ENCODE peak calls at places on chromosome 15, in five cellular contexts. Q is hepatic stellate cell, A is pancreas, I is fibroblast of lung, D is iPS-NIHi11. H is an unnamed sample.
A peak's percentile ranks its signal among the peaks of the same experiment; 100 is the strongest.

GRCh38 chr15:82660378-82660777 is 13.2 kb upstream of the CPEB1 start:
- DNase-seq in Q (no peak), D (no peak), A (no peak), I (no peak), H (no peak)

GRCh38 chr15:88894819-88895767 is at the start of gene HAPLN3:
- DNase-seq in A (no peak), Q (peak; percentile 82), D (peak; percentile 79), I (peak; percentile 31), H (peak; percentile 62)

GRCh38 chr15:101045835-101046691 is 126.9 kb downstream of the LRRK1 start:
- DNase-seq in Q (no peak), A (no peak), I (no peak), D (no peak), H (no peak)

GRCh38 chr15:65042776-65043322 is 2.3 kb upstream of the SLC51B start:
- DNase-seq in A (no peak), D (no peak), Q (no peak), I (no peak), H (no peak)

GRCh38 chr15:81117136-81117535 is 16.9 kb upstream of the CFAP161 start:
- DNase-seq in D (no peak), I (peak; percentile 59), Q (no peak), A (no peak), H (no peak)

GRCh38 chr15:35728176-35728938 is 182.4 kb upstream of the DPH6 start:
- DNase-seq in A (no peak), D (no peak), Q (no peak), I (peak; percentile 13), H (no peak)

GRCh38 chr15:75353604-75354003 is 6.8 kb downstream of the NEIL1 start:
- DNase-seq in D (peak; percentile 9), I (no peak), A (no peak), Q (no peak), H (no peak)

GRCh38 chr15:63870403-63871209 is 36.9 kb upstream of the HERC1 start:
- DNase-seq in A (no peak), Q (peak; percentile 84), I (peak; percentile 81), D (peak; percentile 91), H (no peak)

GRCh38 chr15:34607832-34608231 is 24.4 kb upstream of the GOLGA8B start:
- DNase-seq in I (no peak), A (no peak), Q (no peak), D (no peak), H (no peak)

GRCh38 chr15:29920515-29920914 is 98.2 kb upstream of the TJP1 start:
- DNase-seq in D (peak; percentile 63), A (peak; percentile 46), I (no peak), Q (no peak), H (no peak)

GRCh38 chr15:39874890-39875549 is 45.0 kb downstream of the GPR176 start:
- DNase-seq in I (peak; percentile 65), Q (no peak), A (peak; percentile 6), D (peak; percentile 34), H (no peak)

GRCh38 chr15:91706366-91707032 is 147.0 kb upstream of the SLCO3A1 start:
- DNase-seq in D (peak; percentile 80), A (peak; percentile 34), I (peak; percentile 64), Q (peak; percentile 30), H (peak; percentile 74)

GRCh38 chr15:99146661-99147060 is 41.8 kb downstream of the SYNM start:
- DNase-seq in D (no peak), Q (no peak), A (no peak), I (no peak), H (no peak)

GRCh38 chr15:73932381-73933191 is 6.3 kb downstream of the LOXL1 start:
- DNase-seq in Q (no peak), A (no peak), I (no peak), D (no peak), H (no peak)